ENCODE peak calls at places on chromosomes 3 and 15, in nine cellular contexts. One of them, this sample, is unnamed. For H3K4me1, the result is how much of the 10 kb centered on the place peaks cover.

GRCh38 chr3:47571391-47572165 is 7.1 kb downstream of the CSPG5 start:
- DNase-seq in IMR-90: no peak
- DNase-seq in kidney: no peak
- DNase-seq in mesenchymal stem cell: no peak
- DNase-seq in heart right ventricle: no peak
- DNase-seq in neuronal stem cell: peak
- DNase-seq in cardiac muscle cell: no peak
- DNase-seq in A673: no peak
- DNase-seq in body of pancreas: no peak
- DNase-seq in this sample: no peak

GRCh38 chr3:167493240-167493639 is 19.4 kb upstream of the SERPINI2 start:
- DNase-seq in cardiac muscle cell: no peak
- DNase-seq in neuronal stem cell: no peak
- DNase-seq in A673: peak
- DNase-seq in body of pancreas: peak
- DNase-seq in mesenchymal stem cell: no peak
- DNase-seq in heart right ventricle: no peak
- DNase-seq in IMR-90: no peak
- DNase-seq in kidney: no peak
- DNase-seq in this sample: no peak

GRCh38 chr15:69852482-69853275 is 245.0 kb downstream of the TLE3 start:
- DNase-seq in mesenchymal stem cell: peak
- DNase-seq in heart right ventricle: no peak
- DNase-seq in cardiac muscle cell: no peak
- DNase-seq in neuronal stem cell: no peak
- DNase-seq in body of pancreas: no peak
- DNase-seq in kidney: no peak
- DNase-seq in A673: no peak
- DNase-seq in IMR-90: peak
- DNase-seq in this sample: no peak

GRCh38 chr15:85692873-85693272 is 101.9 kb downstream of the KLHL25 start:
- DNase-seq in A673: no peak
- DNase-seq in heart right ventricle: no peak
- DNase-seq in mesenchymal stem cell: no peak
- DNase-seq in body of pancreas: no peak
- DNase-seq in neuronal stem cell: no peak
- DNase-seq in kidney: no peak
- DNase-seq in IMR-90: no peak
- DNase-seq in cardiac muscle cell: no peak
- DNase-seq in this sample: no peak

GRCh38 chr3:186653984-186654383 is 11.8 kb upstream of the HRG start:
- DNase-seq in mesenchymal stem cell: peak
- DNase-seq in kidney: no peak
- DNase-seq in A673: peak
- DNase-seq in heart right ventricle: no peak
- DNase-seq in cardiac muscle cell: peak
- DNase-seq in IMR-90: no peak
- DNase-seq in neuronal stem cell: peak
- DNase-seq in body of pancreas: no peak
- DNase-seq in this sample: no peak

GRCh38 chr3:53628546-53629395 is 134.4 kb downstream of the CACNA1D start:
- DNase-seq in heart right ventricle: no peak
- DNase-seq in mesenchymal stem cell: no peak
- DNase-seq in IMR-90: no peak
- DNase-seq in kidney: no peak
- DNase-seq in cardiac muscle cell: no peak
- DNase-seq in A673: no peak
- DNase-seq in neuronal stem cell: no peak
- DNase-seq in body of pancreas: no peak
- DNase-seq in this sample: no peak

GRCh38 chr3:194042947-194043346 is 93.0 kb upstream of the HES1 start:
- DNase-seq in body of pancreas: no peak
- DNase-seq in IMR-90: peak
- DNase-seq in A673: no peak
- DNase-seq in mesenchymal stem cell: peak
- DNase-seq in kidney: no peak
- DNase-seq in heart right ventricle: no peak
- DNase-seq in cardiac muscle cell: no peak
- DNase-seq in neuronal stem cell: no peak
- DNase-seq in this sample: no peak

GRCh38 chr15:88708256-88709054 is 69.6 kb downstream of the ISG20 start:
- DNase-seq in neuronal stem cell: no peak
- DNase-seq in body of pancreas: no peak
- DNase-seq in mesenchymal stem cell: no peak
- DNase-seq in cardiac muscle cell: no peak
- DNase-seq in kidney: no peak
- DNase-seq in A673: peak
- DNase-seq in heart right ventricle: peak
- DNase-seq in IMR-90: no peak
- DNase-seq in this sample: no peak

DNA sequence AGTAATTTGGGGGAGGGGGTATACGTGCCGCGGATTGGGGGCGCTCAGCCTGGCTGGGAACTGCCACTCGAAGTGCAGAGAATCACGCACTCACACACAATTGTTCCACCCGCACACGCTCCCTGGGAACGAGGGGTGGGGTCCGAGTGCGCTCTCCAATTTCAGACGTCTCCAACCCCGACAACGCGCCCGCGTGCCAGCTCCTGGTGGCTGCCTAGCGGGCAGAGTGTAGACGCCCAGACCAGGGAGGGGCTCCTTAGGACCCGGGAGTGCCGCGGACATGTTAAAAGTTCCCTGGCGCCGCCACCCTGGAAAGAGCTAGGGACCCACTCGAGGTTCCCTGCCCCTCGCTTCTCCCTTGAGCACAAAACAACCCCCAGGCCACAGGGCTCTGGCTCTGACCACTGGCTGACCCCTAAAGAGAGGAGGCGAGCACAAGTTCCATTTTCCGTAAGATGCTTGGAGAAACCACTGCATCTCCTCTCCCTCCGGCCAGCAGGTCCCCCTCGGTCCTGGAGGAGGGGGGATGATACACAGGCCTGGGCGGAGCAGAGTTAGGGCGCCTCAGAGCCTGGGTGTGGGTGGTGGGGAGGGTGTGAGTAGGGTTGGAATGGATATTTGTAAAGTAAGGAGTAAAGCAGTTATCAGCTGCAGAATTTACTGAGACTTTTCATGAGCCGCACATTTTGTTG is 897 bp upstream of the ANKRD63 start:
- DNase-seq in heart right ventricle: no peak
- DNase-seq in IMR-90: no peak
- DNase-seq in mesenchymal stem cell: no peak
- DNase-seq in cardiac muscle cell: no peak
- DNase-seq in neuronal stem cell: no peak
- DNase-seq in A673: peak
- DNase-seq in kidney: no peak
- DNase-seq in body of pancreas: no peak
- DNase-seq in this sample: no peak
- H3K4me1 ChIP-seq in heart right ventricle: under half
- H3K4me1 ChIP-seq in IMR-90: under half
- H3K4me1 ChIP-seq in mesenchymal stem cell: under half
- H3K4me1 ChIP-seq in cardiac muscle cell: under half
- H3K4me1 ChIP-seq in neuronal stem cell: under half
- H3K4me1 ChIP-seq in A673: half or more
- H3K4me1 ChIP-seq in kidney: under half
- H3K4me1 ChIP-seq in body of pancreas: under half
- H3K4me1 ChIP-seq in this sample: under half

GRCh38 chr3:124858275-124858674 is 28.9 kb downstream of the ITGB5 start:
- DNase-seq in A673: peak
- DNase-seq in mesenchymal stem cell: peak
- DNase-seq in heart right ventricle: no peak
- DNase-seq in IMR-90: peak
- DNase-seq in body of pancreas: no peak
- DNase-seq in neuronal stem cell: no peak
- DNase-seq in cardiac muscle cell: no peak
- DNase-seq in kidney: no peak
- DNase-seq in this sample: no peak

GRCh38 chr3:124861041-124861440 is 26.1 kb downstream of the ITGB5 start:
- DNase-seq in mesenchymal stem cell: no peak
- DNase-seq in A673: no peak
- DNase-seq in kidney: no peak
- DNase-seq in neuronal stem cell: no peak
- DNase-seq in heart right ventricle: no peak
- DNase-seq in body of pancreas: no peak
- DNase-seq in cardiac muscle cell: no peak
- DNase-seq in IMR-90: no peak
- DNase-seq in this sample: no peak

GRCh38 chr3:124856687-124857086 is 30.5 kb downstream of the ITGB5 start:
- DNase-seq in IMR-90: no peak
- DNase-seq in A673: no peak
- DNase-seq in body of pancreas: no peak
- DNase-seq in neuronal stem cell: no peak
- DNase-seq in kidney: no peak
- DNase-seq in heart right ventricle: no peak
- DNase-seq in mesenchymal stem cell: no peak
- DNase-seq in cardiac muscle cell: no peak
- DNase-seq in this sample: no peak

GRCh38 chr3:124860599-124860998 is 26.6 kb downstream of the ITGB5 start:
- DNase-seq in neuronal stem cell: no peak
- DNase-seq in IMR-90: peak
- DNase-seq in heart right ventricle: peak
- DNase-seq in A673: no peak
- DNase-seq in body of pancreas: peak
- DNase-seq in mesenchymal stem cell: peak
- DNase-seq in kidney: peak
- DNase-seq in cardiac muscle cell: no peak
- DNase-seq in this sample: peak

DNA sequence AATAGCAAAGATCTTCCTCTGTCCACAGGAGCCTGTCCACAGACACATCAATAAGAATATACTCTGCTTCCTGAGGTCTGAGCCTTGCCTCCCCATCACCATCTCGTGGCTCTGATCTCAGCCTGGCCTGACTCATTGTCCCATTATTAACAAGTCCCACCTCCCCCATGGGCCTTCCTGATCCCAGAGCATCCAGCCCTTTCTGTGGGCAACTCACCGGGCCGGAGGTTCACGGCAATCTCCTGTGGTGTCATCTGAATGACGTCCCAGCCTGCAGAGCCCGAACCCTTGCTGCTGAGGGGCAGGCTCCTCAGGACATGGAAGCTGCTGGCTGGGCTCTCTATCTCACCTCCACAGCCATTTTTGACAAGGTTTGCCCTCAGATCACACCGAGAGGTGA is 28.1 kb downstream of the ITGB5 start:
- DNase-seq in cardiac muscle cell: no peak
- DNase-seq in heart right ventricle: no peak
- DNase-seq in A673: no peak
- DNase-seq in body of pancreas: peak
- DNase-seq in IMR-90: peak
- DNase-seq in neuronal stem cell: no peak
- DNase-seq in kidney: no peak
- DNase-seq in mesenchymal stem cell: peak
- DNase-seq in this sample: no peak
- H3K4me1 ChIP-seq in cardiac muscle cell: under half
- H3K4me1 ChIP-seq in heart right ventricle: half or more
- H3K4me1 ChIP-seq in A673: under half
- H3K4me1 ChIP-seq in body of pancreas: under half
- H3K4me1 ChIP-seq in IMR-90: under half
- H3K4me1 ChIP-seq in neuronal stem cell: under half
- H3K4me1 ChIP-seq in kidney: under half
- H3K4me1 ChIP-seq in mesenchymal stem cell: under half
- H3K4me1 ChIP-seq in this sample: under half

GRCh38 chr3:134253475-134254231 is 3.0 kb upstream of the RYK start:
- DNase-seq in body of pancreas: no peak
- DNase-seq in cardiac muscle cell: no peak
- DNase-seq in A673: no peak
- DNase-seq in neuronal stem cell: no peak
- DNase-seq in IMR-90: no peak
- DNase-seq in kidney: no peak
- DNase-seq in mesenchymal stem cell: no peak
- DNase-seq in heart right ventricle: no peak
- DNase-seq in this sample: no peak

GRCh38 chr3:134250717-134251220 is at the start of gene RYK:
- DNase-seq in A673: peak
- DNase-seq in cardiac muscle cell: peak
- DNase-seq in mesenchymal stem cell: peak
- DNase-seq in heart right ventricle: peak
- DNase-seq in body of pancreas: peak
- DNase-seq in neuronal stem cell: peak
- DNase-seq in kidney: peak
- DNase-seq in IMR-90: peak
- DNase-seq in this sample: peak

GRCh38 chr3:134249935-134250716 is 533 bp downstream of the RYK start:
- DNase-seq in kidney: peak
- DNase-seq in heart right ventricle: peak
- DNase-seq in A673: peak
- DNase-seq in IMR-90: peak
- DNase-seq in neuronal stem cell: peak
- DNase-seq in mesenchymal stem cell: peak
- DNase-seq in cardiac muscle cell: peak
- DNase-seq in body of pancreas: peak
- DNase-seq in this sample: peak

GRCh38 chr3:134252766-134253165 is 2.1 kb upstream of the RYK start:
- DNase-seq in mesenchymal stem cell: no peak
- DNase-seq in heart right ventricle: no peak
- DNase-seq in body of pancreas: no peak
- DNase-seq in A673: no peak
- DNase-seq in cardiac muscle cell: no peak
- DNase-seq in neuronal stem cell: no peak
- DNase-seq in kidney: no peak
- DNase-seq in IMR-90: no peak
- DNase-seq in this sample: no peak

DNA sequence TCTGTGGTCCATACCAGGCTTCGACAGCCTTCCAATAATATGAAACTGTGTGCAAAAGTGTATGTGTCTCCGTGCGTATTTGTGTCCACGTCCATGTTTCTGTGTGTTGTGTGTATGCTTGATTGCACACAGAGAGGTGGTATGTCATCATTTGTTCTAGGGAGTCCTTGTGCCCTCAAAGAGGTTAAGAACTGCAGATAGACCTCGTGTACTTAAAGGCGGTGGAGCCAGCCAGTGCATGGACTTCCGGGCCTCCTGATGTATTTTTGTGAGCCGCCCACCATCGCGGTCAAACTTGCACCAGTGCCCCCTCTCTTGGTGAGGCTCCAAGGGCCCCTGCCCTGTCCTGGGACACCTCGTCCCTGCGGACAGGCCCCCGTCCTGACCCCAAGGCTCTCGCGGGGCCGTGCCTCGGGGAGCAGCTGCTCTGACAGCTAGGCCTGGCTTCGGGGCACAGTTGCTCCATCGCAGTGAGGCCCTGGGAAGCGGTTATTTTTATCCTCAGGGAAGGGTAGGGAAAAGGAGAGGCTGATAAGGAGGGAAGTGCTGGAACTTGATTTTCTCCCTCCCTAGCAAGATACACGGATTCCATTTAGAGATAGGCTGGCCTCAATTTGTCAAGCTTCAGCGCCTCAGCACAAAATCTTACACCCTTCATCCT is 1.2 kb upstream of the RYK start:
- DNase-seq in heart right ventricle: peak
- DNase-seq in kidney: peak
- DNase-seq in A673: no peak
- DNase-seq in neuronal stem cell: no peak
- DNase-seq in IMR-90: no peak
- DNase-seq in body of pancreas: no peak
- DNase-seq in mesenchymal stem cell: no peak
- DNase-seq in cardiac muscle cell: peak
- DNase-seq in this sample: no peak
- H3K4me1 ChIP-seq in heart right ventricle: under half
- H3K4me1 ChIP-seq in kidney: under half
- H3K4me1 ChIP-seq in A673: under half
- H3K4me1 ChIP-seq in neuronal stem cell: under half
- H3K4me1 ChIP-seq in IMR-90: under half
- H3K4me1 ChIP-seq in body of pancreas: under half
- H3K4me1 ChIP-seq in mesenchymal stem cell: under half
- H3K4me1 ChIP-seq in cardiac muscle cell: under half
- H3K4me1 ChIP-seq in this sample: under half

GRCh38 chr3:15229262-15229661 is 23.2 kb downstream of the CAPN7 start:
- DNase-seq in body of pancreas: no peak
- DNase-seq in IMR-90: no peak
- DNase-seq in mesenchymal stem cell: no peak
- DNase-seq in cardiac muscle cell: no peak
- DNase-seq in A673: no peak
- DNase-seq in neuronal stem cell: no peak
- DNase-seq in heart right ventricle: no peak
- DNase-seq in kidney: no peak
- DNase-seq in this sample: no peak
- H3K4me1 ChIP-seq in body of pancreas: under half
- H3K4me1 ChIP-seq in IMR-90: under half
- H3K4me1 ChIP-seq in mesenchymal stem cell: under half
- H3K4me1 ChIP-seq in cardiac muscle cell: under half
- H3K4me1 ChIP-seq in A673: under half
- H3K4me1 ChIP-seq in neuronal stem cell: under half
- H3K4me1 ChIP-seq in heart right ventricle: under half
- H3K4me1 ChIP-seq in kidney: under half
- H3K4me1 ChIP-seq in this sample: under half